ENCODE peak calls at places on chromosomes 7 and 10, in nine cellular contexts. S is tibial nerve; Q is naive thymus-derived CD4-positive, alpha-beta T cell; I is cardiac muscle cell; O is ascending aorta; J is tibial artery; N is small intestine; H is left ventricle myocardium inferior; Y is hepatocyte. B is an unnamed sample.

GRCh38 chr10:127148933-127149220 is 47.5 kb downstream of the INSYN2A start:
- DNase-seq in S (no peak), Q (no peak), I (no peak), O (no peak), J (no peak), N (no peak), H (no peak), Y (no peak), B (no peak)

GRCh38 chr7:70047891-70048448 is 449.7 kb downstream of the AUTS2 start:
- DNase-seq in S (no peak), Q (no peak), I (no peak), O (no peak), J (no peak), N (no peak), H (no peak), Y (no peak), B (no peak)

GRCh38 chr10:73886625-73887024 is 12.3 kb upstream of the CAMK2G start:
- DNase-seq in S (no peak), Q (no peak), I (no peak), O (no peak), J (no peak), N (no peak), H (no peak), Y (no peak), B (no peak)

GRCh38 chr10:46326066-46326465 is 39.3 kb downstream of the ANTXRL start:
- DNase-seq in S (no peak), Q (no peak), I (no peak), O (no peak), J (no peak), N (no peak), H (no peak), Y (no peak), B (no peak)

GRCh38 chr10:46523119-46523880 is 33.2 kb downstream of the GPRIN2 start:
- DNase-seq in S (peak; percentile 12), Q (no peak), I (no peak), O (peak; percentile 66), J (peak; percentile 20), N (peak; percentile 86), H (peak; percentile 19), Y (no peak), B (no peak)

GRCh38 chr7:133140994-133141595 is 59.2 kb upstream of the CHCHD3 start:
- DNase-seq in S (no peak), Q (no peak), I (no peak), O (no peak), J (no peak), N (no peak), H (no peak), Y (no peak), B (no peak)

GRCh38 chr10:133329401-133330202 is 7.1 kb downstream of the CALY start:
- DNase-seq in S (peak; percentile 68), Q (peak; percentile 84), I (peak; percentile 94), O (peak; percentile 86), J (peak; percentile 68), N (peak; percentile 83), H (peak; percentile 85), Y (peak; percentile 94), B (peak; percentile 80)

GRCh38 chr7:158141806-158142518 is 445.7 kb downstream of the PTPRN2 start:
- DNase-seq in S (no peak), Q (no peak), I (no peak), O (no peak), J (no peak), N (no peak), H (no peak), Y (no peak), B (no peak)

GRCh38 chr7:7157177-7157886 is 25.0 kb upstream of the C1GALT1 start:
- DNase-seq in S (no peak), Q (peak; percentile 85), I (no peak), O (no peak), J (peak; percentile 30), N (no peak), H (no peak), Y (no peak), B (peak; percentile 79)

GRCh38 chr10:124975977-124976514 is 34.1 kb downstream of the ZRANB1 start:
- DNase-seq in S (no peak), Q (no peak), I (no peak), O (no peak), J (no peak), N (no peak), H (no peak), Y (no peak), B (no peak)

GRCh38 chr10:113524120-113524519 is 28.7 kb upstream of the HABP2 start:
- DNase-seq in S (no peak), Q (no peak), I (no peak), O (no peak), J (no peak), N (no peak), H (no peak), Y (no peak), B (no peak)

GRCh38 chr10:93384006-93384405 is 98.1 kb downstream of the MYOF start:
- DNase-seq in S (no peak), Q (no peak), I (no peak), O (no peak), J (no peak), N (peak; percentile 14), H (no peak), Y (no peak), B (no peak)

GRCh38 chr10:43689955-43690771 is 41.5 kb upstream of the ZNF32 start:
- DNase-seq in S (peak; percentile 77), Q (peak; percentile 88), I (peak; percentile 85), O (peak; percentile 93), J (peak; percentile 78), N (peak; percentile 75), H (peak; percentile 90), Y (peak; percentile 91), B (peak; percentile 73)

GRCh38 chr7:91164948-91165845 is 99.0 kb upstream of the FZD1 start:
- DNase-seq in S (no peak), Q (no peak), I (no peak), O (no peak), J (no peak), N (no peak), H (no peak), Y (no peak), B (no peak)

GRCh38 chr10:24448351-24449009 is 239.5 kb downstream of the KIAA1217 start:
- DNase-seq in S (no peak), Q (no peak), I (no peak), O (no peak), J (no peak), N (no peak), H (no peak), Y (no peak), B (no peak)

GRCh38 chr10:24451325-24451820 is 242.4 kb downstream of the KIAA1217 start:
- DNase-seq in S (no peak), Q (peak; percentile 7), I (no peak), O (no peak), J (no peak), N (no peak), H (no peak), Y (no peak), B (no peak)

GRCh38 chr10:24452030-24452429 is 243.1 kb downstream of the KIAA1217 start:
- DNase-seq in S (no peak), Q (no peak), I (no peak), O (no peak), J (no peak), N (no peak), H (no peak), Y (no peak), B (no peak)

GRCh38 chr10:24449334-24449740 is 240.4 kb downstream of the KIAA1217 start:
- DNase-seq in S (no peak), Q (no peak), I (no peak), O (no peak), J (no peak), N (no peak), H (no peak), Y (no peak), B (no peak)

GRCh38 chr10:24449769-24450310 is 240.9 kb downstream of the KIAA1217 start:
- DNase-seq in S (no peak), Q (no peak), I (no peak), O (no peak), J (no peak), N (no peak), H (no peak), Y (no peak), B (no peak)
- H3K27ac ChIP-seq in S (peak overlapping the region; percentile 9), Q (no peak overlapping the region), I (no peak overlapping the region), O (no peak overlapping the region), J (no peak overlapping the region), N (no peak overlapping the region), H (peak overlapping the region; percentile 77), Y (peak overlapping the region; percentile 38), B (no peak overlapping the region)

DNA sequence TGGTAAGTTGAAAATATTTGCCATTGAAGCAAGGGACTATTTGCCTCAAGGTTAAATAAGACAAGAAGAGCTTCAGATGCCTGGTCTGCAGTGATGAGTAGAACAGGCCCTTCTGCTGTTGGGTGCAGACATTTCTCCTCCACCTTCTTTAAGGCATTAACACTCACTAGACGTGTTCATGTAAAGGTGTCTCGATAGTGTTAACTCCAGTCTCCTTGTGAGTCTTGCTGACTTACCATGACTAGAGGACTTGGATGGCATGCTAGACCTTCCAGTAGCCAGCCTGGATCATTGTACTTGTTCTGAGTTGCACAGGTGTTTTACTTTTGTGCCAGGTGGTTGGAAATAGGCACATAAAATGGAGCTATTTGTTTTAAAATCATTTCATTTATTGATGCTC is 15.4 kb upstream of the AKR1C3 start:
- DNase-seq in S (no peak), Q (no peak), I (no peak), O (no peak), J (no peak), N (peak; percentile 68), H (no peak), Y (no peak), B (no peak)
- H3K4me1 ChIP-seq in S (no peaks in the 10 kb centered on the region), Q (no peaks in the 10 kb centered on the region), I (no peaks in the 10 kb centered on the region), O (no peaks in the 10 kb centered on the region), J (no peaks in the 10 kb centered on the region), N (peaks cover 5% of the 10 kb centered on the region), H (no peaks in the 10 kb centered on the region), Y (peaks cover 34% of the 10 kb centered on the region), B (no peaks in the 10 kb centered on the region)

DNA sequence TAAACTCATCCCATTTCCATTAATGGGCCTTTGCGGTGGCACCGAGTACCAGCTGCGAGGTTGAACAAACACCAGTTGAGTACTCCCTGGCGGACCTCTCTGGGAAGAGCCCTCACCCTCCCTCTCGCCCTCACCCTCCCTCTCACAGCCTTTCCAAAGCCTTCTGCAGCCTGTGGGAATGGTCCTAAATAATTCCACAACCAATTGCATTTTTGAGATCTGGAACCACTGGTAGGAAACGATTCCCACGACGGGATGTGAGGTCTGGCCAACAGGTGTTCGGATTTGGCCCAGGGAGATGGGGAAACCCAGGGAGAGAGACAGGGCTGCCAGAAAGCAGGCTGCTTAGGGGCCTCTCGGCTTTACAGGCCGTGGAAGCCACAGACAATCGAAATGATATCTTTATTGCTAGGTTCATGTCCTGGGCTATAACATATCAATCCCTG is 5.3 kb downstream of the PTF1A start:
- DNase-seq in S (no peak), Q (no peak), I (no peak), O (no peak), J (no peak), N (no peak), H (no peak), Y (no peak), B (no peak)
- H3K27me3 ChIP-seq in S (peaks cover 82% of the 10 kb centered on the region), Q (peaks cover 16% of the 10 kb centered on the region), I (peaks cover 100% of the 10 kb centered on the region), O (peaks cover 3% of the 10 kb centered on the region), J (no peaks in the 10 kb centered on the region), N (peaks cover 36% of the 10 kb centered on the region), H (peaks cover 100% of the 10 kb centered on the region), Y (peaks cover 94% of the 10 kb centered on the region), B (peaks cover 11% of the 10 kb centered on the region)

DNA sequence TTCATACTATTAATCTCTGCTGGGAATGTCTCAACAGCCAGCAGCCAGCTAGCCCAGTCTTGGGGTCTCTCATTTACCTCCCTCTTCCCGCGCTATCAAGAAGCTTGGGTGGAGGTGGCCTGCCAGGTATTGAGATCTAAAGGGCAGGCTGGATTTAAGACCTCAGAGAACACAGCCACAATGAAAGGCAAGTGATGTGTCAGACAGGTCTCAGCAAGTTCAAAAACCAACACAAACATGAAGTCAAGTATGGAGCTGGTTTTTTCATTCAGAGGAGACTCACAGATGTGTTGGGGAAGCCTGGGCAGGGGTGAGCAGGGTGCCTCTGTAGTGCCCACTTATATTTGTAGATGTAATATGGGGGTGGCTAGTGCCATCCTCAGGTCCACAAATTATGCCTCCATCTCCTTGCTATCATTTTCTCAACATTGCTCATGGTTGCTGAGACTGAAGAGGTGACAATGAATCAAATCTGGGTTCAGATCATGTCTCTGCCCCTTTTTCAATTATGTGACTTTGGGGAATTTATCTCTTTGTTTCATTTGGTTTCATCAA is 27.7 kb upstream of the CROT start:
- DNase-seq in S (no peak), Q (no peak), I (no peak), O (no peak), J (no peak), N (no peak), H (no peak), Y (no peak), B (no peak)
- H3K27ac ChIP-seq in S (no peak overlapping the region), Q (no peak overlapping the region), I (no peak overlapping the region), O (no peak overlapping the region), J (no peak overlapping the region), N (no peak overlapping the region), H (no peak overlapping the region), Y (peak overlapping the region; percentile 11), B (no peak overlapping the region)